ENCODE peak calls at places on chromosomes 6 and 20, in seven cellular contexts. V is Caco-2; C is spleen; Q is neural progenitor cell; A is CD8-positive, alpha-beta memory T cell; H is sigmoid colon; I is effector memory CD4-positive, alpha-beta T cell. B is an unnamed sample. For H3K36me3 and H3K27me3, the result is how much of the 10 kb centered on the place peaks cover.

GRCh38 chr20:10109621-10110020 is 74.8 kb downstream of the ANKEF1 start:
- DNase-seq in H (no peak), A (no peak), V (no peak), I (no peak), C (no peak), Q (no peak), B (no peak)

GRCh38 chr6:126548301-126548700 is 208.4 kb downstream of the CENPW start:
- DNase-seq in H (no peak), C (no peak), V (no peak), I (no peak), Q (no peak), A (no peak), B (no peak)

GRCh38 chr6:46876126-46876525 is 45.6 kb downstream of the ADGRF5 start:
- DNase-seq in H (no peak), I (no peak), V (no peak), Q (peak), A (no peak), C (no peak), B (peak)

GRCh38 chr6:119742188-119742803 is 392.7 kb upstream of the MAN1A1 start:
- DNase-seq in C (peak), V (peak), Q (peak), H (no peak), A (peak), I (no peak), B (peak)

GRCh38 chr6:111456208-111456607 is 26.8 kb downstream of the REV3L start:
- DNase-seq in C (no peak), Q (no peak), I (no peak), H (no peak), V (no peak), A (no peak), B (no peak)

GRCh38 chr20:22781869-22782268 is 197.5 kb upstream of the FOXA2 start:
- DNase-seq in H (no peak), Q (no peak), C (no peak), V (no peak), A (no peak), I (no peak), B (no peak)

GRCh38 chr6:118652051-118652699 is 784 bp upstream of the CEP85L start:
- DNase-seq in V (no peak), Q (peak), H (no peak), C (no peak), I (no peak), A (no peak), B (peak)

GRCh38 chr6:29739136-29739881 is 16.1 kb downstream of the HLA-F start:
- DNase-seq in A (no peak), C (no peak), V (no peak), I (no peak), Q (no peak), H (peak), B (no peak)

GRCh38 chr6:35905841-35906498 is 14.9 kb downstream of the SRPK1 start:
- DNase-seq in A (no peak), Q (no peak), I (no peak), C (no peak), H (no peak), V (no peak), B (no peak)

GRCh38 chr6:7058250-7058923 is 49.4 kb upstream of the RREB1 start:
- DNase-seq in V (peak), C (no peak), Q (no peak), I (no peak), A (no peak), H (no peak), B (no peak)

GRCh38 chr6:76876922-76877553 is 586.3 kb downstream of the HTR1B start:
- DNase-seq in C (no peak), I (no peak), H (no peak), Q (peak), V (peak), A (no peak), B (peak)

GRCh38 chr6:16060039-16060438 is 68.8 kb upstream of the MYLIP start:
- DNase-seq in V (no peak), H (no peak), A (no peak), C (no peak), Q (no peak), I (no peak), B (no peak)
- H3K4me3 ChIP-seq in V (no peak), H (no peak), A (no peak), C (no peak), Q (no peak), I (no peak), B (no peak)

GRCh38 chr20:41407617-41408016 is 41.0 kb upstream of the EMILIN3 start:
- DNase-seq in Q (no peak), C (no peak), H (no peak), I (no peak), A (no peak), V (no peak), B (no peak)

GRCh38 chr20:41411458-41411857 is 44.8 kb upstream of the EMILIN3 start:
- DNase-seq in C (no peak), V (no peak), A (no peak), H (no peak), I (no peak), Q (peak), B (no peak)

GRCh38 chr20:41408131-41408789 is 41.6 kb upstream of the EMILIN3 start:
- DNase-seq in V (no peak), C (no peak), I (no peak), A (no peak), H (no peak), Q (no peak), B (no peak)

GRCh38 chr20:41406896-41407444 is 40.4 kb upstream of the EMILIN3 start:
- DNase-seq in V (peak), I (no peak), A (no peak), H (no peak), Q (no peak), C (no peak), B (no peak)

DNA sequence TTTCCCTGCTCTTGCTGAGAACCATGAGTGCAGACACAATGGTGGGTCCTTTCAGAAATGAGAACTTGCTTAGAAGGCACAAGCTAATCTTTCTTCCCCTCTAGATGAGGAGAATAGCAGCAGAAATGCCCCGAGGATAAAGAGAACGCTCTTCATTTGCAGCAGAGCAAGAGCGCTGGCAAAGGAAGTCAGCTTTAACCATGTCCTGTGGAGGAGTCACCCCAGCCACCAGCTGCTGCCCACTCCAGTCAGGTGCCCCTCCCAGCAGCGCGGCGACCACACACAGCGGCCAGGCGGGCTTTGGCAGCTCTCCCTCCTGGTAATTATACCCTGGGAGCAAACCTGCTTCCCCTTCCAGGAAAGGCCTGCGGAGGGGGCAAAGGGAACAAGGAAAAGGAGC is 42.4 kb upstream of the EMILIN3 start:
- DNase-seq in C (no peak), A (no peak), V (no peak), H (no peak), Q (no peak), I (no peak), B (no peak)
- H3K36me3 ChIP-seq in C (half or more), A (half or more), V (under half), H (under half), Q (under half), I (half or more), B (half or more)

GRCh38 chr20:63356511-63356910 is 4.6 kb downstream of the CHRNA4 start:
- DNase-seq in V (no peak), A (no peak), I (no peak), Q (no peak), H (no peak), C (no peak), B (no peak)
- H3K27me3 ChIP-seq in V (under half), A (under half), I (under half), Q (under half), H (half or more), C (under half), B (under half)

GRCh38 chr20:7936735-7937078 is 3.6 kb downstream of the HAO1 start:
- DNase-seq in C (no peak), H (no peak), Q (no peak), I (no peak), V (no peak), A (no peak), B (no peak)
- H3K4me3 ChIP-seq in C (no peak), H (no peak), Q (no peak), I (no peak), V (no peak), A (no peak), B (no peak)